ENCODE peak calls at places on chromosome 11, in eight cellular contexts. I is neural progenitor cell; U is GM23248; N is OCI-LY7; P is naive thymus-derived CD4-positive, alpha-beta T cell; D is Karpas-422; Z is HAP-1; L is HCT116. J is an unnamed sample.
A peak's percentile ranks its signal among the peaks of the same experiment; 100 is the strongest.

GRCh38 chr11:14451825-14452224 is 47.8 kb downstream of the COPB1 start:
- DNase-seq in N (peak; percentile 25), L (no peak), P (no peak), I (no peak), Z (no peak), D (no peak), U (no peak), J (no peak)

GRCh38 chr11:67389477-67389876 is 2.3 kb upstream of the RAD9A start:
- DNase-seq in Z (peak; percentile 44), P (no peak), U (peak; percentile 53), L (no peak), D (peak; percentile 76), N (peak; percentile 61), I (peak; percentile 66), J (no peak)

GRCh38 chr11:67384851-67385366 is 6.9 kb upstream of the RAD9A start:
- DNase-seq in D (no peak), I (no peak), Z (no peak), P (no peak), N (no peak), U (peak; percentile 68), L (no peak), J (peak; percentile 76)

GRCh38 chr11:15657264-15657663 is 542.5 kb downstream of the INSC start:
- DNase-seq in I (no peak), L (no peak), U (no peak), N (no peak), Z (no peak), D (no peak), P (no peak), J (no peak)

GRCh38 chr11:14907411-14908213 is 15.6 kb upstream of the CYP2R1 start:
- DNase-seq in I (peak; percentile 82), Z (peak; percentile 22), P (peak; percentile 81), U (peak; percentile 69), N (peak; percentile 76), L (no peak), D (peak; percentile 91), J (peak; percentile 27)

GRCh38 chr11:69653406-69653960 is 12.5 kb downstream of the CCND1 start:
- DNase-seq in P (no peak), N (no peak), L (no peak), I (no peak), U (no peak), Z (no peak), D (no peak), J (no peak)

GRCh38 chr11:210122-210802 is 2.8 kb downstream of the RIC8A start:
- DNase-seq in N (no peak), P (no peak), L (no peak), U (peak; percentile 92), Z (no peak), D (no peak), I (no peak), J (peak; percentile 55)

GRCh38 chr11:76233936-76234703 is 27.8 kb upstream of the WNT11 start:
- DNase-seq in I (peak; percentile 68), Z (no peak), D (peak; percentile 89), P (no peak), N (peak; percentile 83), L (no peak), U (peak; percentile 67), J (peak; percentile 14)

GRCh38 chr11:120344302-120345004 is 8.2 kb downstream of the ARHGEF12 start:
- DNase-seq in D (peak; percentile 59), U (peak; percentile 24), I (no peak), Z (no peak), L (peak; percentile 38), P (peak; percentile 78), N (peak; percentile 83), J (peak; percentile 83)

GRCh38 chr11:43894546-43894945 is 13.9 kb downstream of the ALKBH3 start:
- DNase-seq in Z (no peak), L (no peak), U (no peak), N (no peak), I (no peak), D (no peak), P (no peak), J (no peak)
- H3K4me1 ChIP-seq in Z (no peaks in the 10 kb centered on the region), L (no peaks in the 10 kb centered on the region), U (no peaks in the 10 kb centered on the region), N (no peaks in the 10 kb centered on the region), I (no peaks in the 10 kb centered on the region), D (no peaks in the 10 kb centered on the region), P (no peaks in the 10 kb centered on the region), J (no peaks in the 10 kb centered on the region)

DNA sequence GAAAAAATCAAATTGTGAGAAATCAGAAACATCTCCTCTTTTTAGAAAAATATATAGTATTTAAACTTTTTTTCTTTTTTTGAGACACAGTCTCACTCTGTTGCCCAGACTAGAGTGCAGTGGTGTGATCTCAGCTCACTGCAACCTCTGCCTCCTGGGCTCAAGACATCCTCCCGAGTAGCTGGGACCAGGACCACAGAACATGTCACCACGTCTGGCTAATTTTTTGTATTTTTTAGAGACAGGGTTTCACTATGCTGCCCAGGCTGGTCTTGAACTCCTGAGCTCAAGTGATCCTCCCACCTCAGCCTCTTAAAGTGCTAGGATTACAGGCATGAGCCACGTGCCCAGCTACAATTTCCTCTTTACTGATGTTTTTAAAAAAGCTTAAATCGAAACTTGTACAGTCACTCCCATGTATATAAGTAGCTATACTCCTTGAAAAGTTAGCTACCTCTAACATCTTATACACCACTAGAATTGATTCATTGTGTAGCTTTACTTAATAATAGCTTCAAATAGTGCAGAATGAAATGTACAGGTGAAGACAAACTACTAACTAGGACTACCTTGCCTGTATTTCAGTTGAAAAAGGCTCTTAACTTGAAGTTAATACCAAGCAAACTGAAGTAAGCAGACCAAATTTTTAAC is 10.3 kb downstream of the EIF4G2 start:
- DNase-seq in L (no peak), P (no peak), I (no peak), D (no peak), N (no peak), Z (no peak), U (no peak), J (no peak)
- H3K4me1 ChIP-seq in L (no peaks in the 10 kb centered on the region), P (peaks cover 50% of the 10 kb centered on the region), I (no peaks in the 10 kb centered on the region), D (no peaks in the 10 kb centered on the region), N (no peaks in the 10 kb centered on the region), Z (no peaks in the 10 kb centered on the region), U (peaks cover under 1% of the 10 kb centered on the region), J (no peaks in the 10 kb centered on the region)

GRCh38 chr11:118846181-118846946 is 37.3 kb upstream of the CXCR5 start:
- DNase-seq in Z (no peak), L (no peak), P (no peak), U (no peak), D (no peak), I (peak; percentile 28), N (no peak), J (no peak)
- H3K4me1 ChIP-seq in Z (peaks cover 7% of the 10 kb centered on the region), L (peaks cover 41% of the 10 kb centered on the region), P (peaks cover 4% of the 10 kb centered on the region), U (peaks cover 10% of the 10 kb centered on the region), D (no peaks in the 10 kb centered on the region), I (peaks cover 6% of the 10 kb centered on the region), N (peaks cover 44% of the 10 kb centered on the region), J (peaks cover 17% of the 10 kb centered on the region)

DNA sequence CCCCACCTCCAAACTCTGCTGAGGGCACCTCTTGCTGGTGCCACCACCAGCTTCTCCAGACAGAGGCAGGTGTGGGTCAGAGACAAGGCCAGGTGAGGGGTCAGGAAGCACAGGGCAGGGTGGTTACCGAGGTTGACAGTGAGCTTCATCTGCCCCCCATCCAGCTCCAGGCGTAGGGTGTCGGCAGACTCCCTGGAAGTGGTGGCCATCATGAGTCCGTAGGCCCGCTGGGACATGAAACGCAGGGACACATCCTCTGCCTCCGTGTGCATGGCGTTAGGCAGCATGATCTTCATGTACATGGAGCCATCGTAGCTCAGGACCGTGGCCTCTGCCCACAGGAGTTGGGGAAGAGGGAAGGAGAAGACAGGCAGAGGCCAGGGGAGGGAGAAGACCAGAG is 62.8 kb downstream of the NRXN2 start:
- DNase-seq in Z (no peak), N (no peak), P (no peak), L (no peak), U (no peak), I (no peak), D (no peak), J (no peak)
- H3K4me1 ChIP-seq in Z (no peaks in the 10 kb centered on the region), N (peaks cover 6% of the 10 kb centered on the region), P (no peaks in the 10 kb centered on the region), L (peaks cover 29% of the 10 kb centered on the region), U (peaks cover 28% of the 10 kb centered on the region), I (peaks cover 12% of the 10 kb centered on the region), D (peaks cover 3% of the 10 kb centered on the region), J (peaks cover 26% of the 10 kb centered on the region)

GRCh38 chr11:47587733-47588326 is 1.4 kb downstream of the FAM180B start:
- DNase-seq in Z (no peak), P (no peak), U (peak; percentile 47), N (no peak), I (no peak), D (no peak), L (no peak), J (no peak)
- H3K4me1 ChIP-seq in Z (no peaks in the 10 kb centered on the region), P (no peaks in the 10 kb centered on the region), U (no peaks in the 10 kb centered on the region), N (peaks cover 6% of the 10 kb centered on the region), I (no peaks in the 10 kb centered on the region), D (no peaks in the 10 kb centered on the region), L (no peaks in the 10 kb centered on the region), J (no peaks in the 10 kb centered on the region)